ENCODE peak calls at places on chromosomes 13 and 19, in six cellular contexts. J, D, T, O, X and P are unnamed samples. For H3K4me1, the result is how much of the 10 kb centered on the place peaks cover.

GRCh38 chr19:28578786-28579505 is 634.0 kb downstream of the UQCRFS1 start:
- DNase-seq in J (no peak), D (no peak), T (no peak), O (no peak), X (no peak), P (no peak)

GRCh38 chr19:8302357-8302691 is 5.8 kb downstream of the CD320 start:
- DNase-seq in J (no peak), D (no peak), T (peak), O (no peak), X (peak), P (no peak)

GRCh38 chr19:7973883-7974282 is 30.4 kb upstream of the TIMM44 start:
- DNase-seq in J (no peak), D (no peak), T (no peak), O (no peak), X (peak), P (no peak)

GRCh38 chr19:6221878-6222746 is 57.7 kb downstream of the MLLT1 start:
- DNase-seq in J (no peak), D (no peak), T (no peak), O (no peak), X (peak), P (peak)

GRCh38 chr13:79282976-79283375 is 123.1 kb downstream of the RBM26 start:
- DNase-seq in J (no peak), D (no peak), T (no peak), O (no peak), X (no peak), P (no peak)

GRCh38 chr19:14165986-14166385 is 29.6 kb upstream of the ASF1B start:
- DNase-seq in J (no peak), D (no peak), T (no peak), O (no peak), X (no peak), P (no peak)

GRCh38 chr19:24140099-24140498 is 53.1 kb downstream of the ZNF254 start:
- DNase-seq in J (peak), D (no peak), T (no peak), O (no peak), X (no peak), P (no peak)

GRCh38 chr13:113064534-113065405 is 40.8 kb upstream of the F7 start:
- DNase-seq in J (peak), D (no peak), T (no peak), O (no peak), X (no peak), P (no peak)

GRCh38 chr19:34838248-34838647 is 65.2 kb upstream of the ZNF599 start:
- DNase-seq in J (no peak), D (peak), T (no peak), O (peak), X (no peak), P (no peak)

GRCh38 chr13:114082849-114083645 is 49.4 kb downstream of the RASA3 start:
- DNase-seq in J (peak), D (no peak), T (peak), O (no peak), X (no peak), P (no peak)

GRCh38 chr19:6678690-6679109 is 8.7 kb upstream of the TNFSF14 start:
- DNase-seq in J (peak), D (no peak), T (no peak), O (no peak), X (no peak), P (no peak)

GRCh38 chr19:2385053-2385721 is 25.1 kb downstream of the TMPRSS9 start:
- DNase-seq in J (peak), D (peak), T (peak), O (peak), X (no peak), P (peak)

GRCh38 chr19:17289489-17289888 is 7.8 kb downstream of the ANKLE1 start:
- DNase-seq in J (peak), D (peak), T (peak), O (peak), X (peak), P (no peak)

GRCh38 chr13:46679369-46680180 is 117.4 kb downstream of the ESD start:
- DNase-seq in J (no peak), D (no peak), T (peak), O (peak), X (no peak), P (no peak)

GRCh38 chr19:44551850-44552249 is 22.4 kb upstream of the CEACAM20 start:
- DNase-seq in J (no peak), D (no peak), T (no peak), O (no peak), X (no peak), P (no peak)

GRCh38 chr19:44553478-44554171 is 24.1 kb upstream of the CEACAM20 start:
- DNase-seq in J (no peak), D (no peak), T (no peak), O (no peak), X (no peak), P (peak)

GRCh38 chr19:44549507-44549906 is 20.0 kb upstream of the CEACAM20 start:
- DNase-seq in J (no peak), D (no peak), T (no peak), O (no peak), X (no peak), P (no peak)

GRCh38 chr19:44554641-44555246 is 25.3 kb upstream of the CEACAM20 start:
- DNase-seq in J (no peak), D (no peak), T (no peak), O (no peak), X (no peak), P (no peak)

DNA sequence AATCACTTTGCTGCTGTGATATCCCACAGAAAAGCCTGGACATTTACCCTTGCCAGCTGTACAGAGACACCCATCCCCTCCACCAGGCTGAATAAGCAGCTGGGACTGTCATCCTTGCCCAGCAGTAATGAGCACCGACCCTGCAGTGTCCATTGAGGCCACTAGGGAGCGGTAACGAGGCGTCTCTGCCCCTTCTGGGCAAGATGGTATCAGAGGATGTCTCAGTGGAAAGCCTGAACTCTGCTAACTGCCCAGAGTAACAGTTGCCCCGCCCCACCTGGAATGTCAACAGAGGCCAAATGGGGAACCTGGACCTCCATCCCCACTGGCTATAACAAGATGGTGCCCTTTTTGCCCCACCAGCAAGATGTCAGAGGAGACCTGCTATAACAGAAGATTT is 22.8 kb upstream of the CEACAM20 start:
- DNase-seq in J (no peak), D (peak), T (peak), O (peak), X (no peak), P (no peak)
- TF ChIP-seq CTCF in J (peak), D (peak), T (peak), O (peak), X (peak), P (peak)

DNA sequence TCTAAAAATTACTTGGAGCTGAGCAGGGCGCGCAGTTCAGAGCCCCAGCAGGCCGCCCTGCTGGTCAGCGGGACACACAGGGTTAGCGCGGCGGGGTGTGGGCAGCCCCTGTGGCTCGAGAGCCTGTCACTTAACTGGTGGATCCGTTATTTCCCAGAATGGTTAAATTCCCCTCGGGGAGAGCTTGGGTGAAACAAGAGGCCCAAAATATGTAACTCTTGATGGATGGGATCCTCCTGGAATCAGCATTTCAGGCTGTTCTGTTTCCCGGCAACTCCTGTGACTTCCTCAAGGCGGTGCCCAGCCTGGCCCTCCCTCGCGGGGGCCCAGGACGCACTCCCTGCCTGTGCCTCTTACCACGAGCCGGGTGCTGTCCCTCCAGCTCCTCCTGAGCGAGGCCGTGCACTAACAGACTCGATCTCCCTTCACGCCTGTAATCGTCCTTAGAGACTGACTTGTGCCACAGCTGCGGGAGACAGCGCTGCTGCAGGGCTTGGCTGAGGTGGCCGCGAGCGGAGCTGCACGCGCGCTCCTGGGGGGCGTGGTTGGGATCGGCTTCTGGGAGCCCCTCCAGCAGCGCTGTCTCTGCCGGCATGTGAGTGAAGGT is 9.7 kb downstream of the PTBP1 start:
- DNase-seq in J (no peak), D (no peak), T (no peak), O (no peak), X (no peak), P (no peak)
- H3K4me1 ChIP-seq in J (under half), D (under half), T (under half), O (under half), X (under half), P (under half)

GRCh38 chr13:24745516-24745860 is 18.5 kb upstream of the RNF17 start:
- DNase-seq in J (no peak), D (no peak), T (no peak), O (no peak), X (no peak), P (no peak)

GRCh38 chr13:24747248-24748151 is 16.5 kb upstream of the RNF17 start:
- DNase-seq in J (peak), D (peak), T (no peak), O (peak), X (no peak), P (no peak)

GRCh38 chr13:24745861-24746617 is 17.9 kb upstream of the RNF17 start:
- DNase-seq in J (no peak), D (no peak), T (no peak), O (peak), X (no peak), P (no peak)

GRCh38 chr13:24744247-24744646 is 19.7 kb upstream of the RNF17 start:
- DNase-seq in J (no peak), D (no peak), T (no peak), O (no peak), X (no peak), P (no peak)

GRCh38 chr13:24746618-24747247 is 17.2 kb upstream of the RNF17 start:
- DNase-seq in J (no peak), D (peak), T (no peak), O (peak), X (no peak), P (no peak)
- TF ChIP-seq CTCF in J (no peak), D (peak), T (no peak), O (peak), X (no peak), P (no peak)

DNA sequence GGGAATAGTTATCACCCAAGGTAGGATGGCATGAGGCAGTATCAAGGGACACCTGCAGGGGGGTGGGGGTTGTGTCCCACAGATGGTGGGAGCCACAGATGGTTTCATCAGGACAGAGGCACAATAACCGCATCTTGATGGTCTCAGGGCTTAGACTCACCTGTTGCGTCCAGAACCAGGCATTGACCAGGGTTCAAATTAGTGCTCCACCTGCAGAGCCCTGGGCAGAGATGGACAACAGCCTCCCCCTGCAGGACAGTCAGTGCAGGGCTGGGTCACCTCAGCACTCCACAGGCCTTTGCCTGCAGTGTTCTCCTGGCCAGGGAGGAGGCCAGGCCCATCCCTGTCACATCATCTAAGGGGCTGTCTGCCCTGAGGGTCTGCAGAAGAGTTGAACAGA is 14.5 kb upstream of the CEACAM1 start:
- DNase-seq in J (no peak), D (no peak), T (no peak), O (no peak), X (no peak), P (no peak)
- H3K4me1 ChIP-seq in J (under half), D (under half), T (under half), O (under half), X (under half), P (under half)

GRCh38 chr19:42634409-42635232 is 39.9 kb upstream of the CEACAM8 start:
- DNase-seq in J (no peak), D (no peak), T (peak), O (peak), X (no peak), P (no peak)
- TF ChIP-seq CTCF in J (peak), D (peak), T (peak), O (peak), X (peak), P (peak)